ENCODE peak calls at places on chromosomes 16 and 17, in ten cellular contexts. I is head of caudate nucleus; H is NCI-H2029 treated with DMSO at 0.1 percent for 48 hours; J is Kasumi-1; Q is HT1080; B is activated CD8-positive, alpha-beta memory T cell treated with anti-CD3 and anti-CD28 coated beads for 1 hour; L is astrocyte of the cerebellum; U is OCI-LY7; K is KG1; F is glutamatergic neuron. N is an unnamed sample.

GRCh38 chr16:87117936-87118335 is 199.3 kb downstream of the C16orf95 start:
- DNase-seq in I (no peak), H (no peak), J (no peak), Q (no peak), B (no peak), L (no peak), U (no peak), K (no peak), F (no peak), N (no peak)

GRCh38 chr17:17836818-17837379 is at the start of gene SREBF1:
- DNase-seq in I (peak; percentile 76), H (no peak), J (no peak), Q (peak; percentile 38), B (no peak), L (no peak), U (peak; percentile 77), K (no peak), F (peak; percentile 77), N (no peak)

GRCh38 chr17:2053380-2054261 is 1.3 kb upstream of the HIC1 start:
- DNase-seq in I (peak; percentile 70), H (no peak), J (peak; percentile 34), Q (no peak), B (no peak), L (no peak), U (peak; percentile 77), K (no peak), F (peak; percentile 82), N (no peak)

GRCh38 chr16:75227361-75228142 is 8.8 kb downstream of the CTRB1 start:
- DNase-seq in I (no peak), H (no peak), J (no peak), Q (no peak), B (no peak), L (no peak), U (no peak), K (no peak), F (no peak), N (no peak)

GRCh38 chr17:47896672-47897490 is 845 bp downstream of the SP2 start:
- DNase-seq in I (no peak), H (peak; percentile 25), J (peak; percentile 74), Q (no peak), B (no peak), L (no peak), U (peak; percentile 6), K (no peak), F (no peak), N (no peak)

GRCh38 chr16:10916534-10916933 is 25.7 kb downstream of the DEXI start:
- DNase-seq in I (no peak), H (no peak), J (no peak), Q (no peak), B (no peak), L (no peak), U (no peak), K (no peak), F (no peak), N (no peak)

GRCh38 chr16:54375056-54375455 is 88.5 kb upstream of the IRX3 start:
- DNase-seq in I (no peak), H (no peak), J (no peak), Q (no peak), B (no peak), L (no peak), U (no peak), K (no peak), F (no peak), N (no peak)

GRCh38 chr17:80252871-80253270 is 7.8 kb upstream of the RNF213 start:
- DNase-seq in I (peak; percentile 42), H (no peak), J (peak; percentile 66), Q (no peak), B (peak; percentile 88), L (no peak), U (peak; percentile 84), K (peak; percentile 9), F (peak; percentile 72), N (no peak)

GRCh38 chr16:6663668-6664067 is 669.0 kb upstream of the RBFOX1 start:
- DNase-seq in I (no peak), H (no peak), J (no peak), Q (no peak), B (no peak), L (no peak), U (no peak), K (no peak), F (no peak), N (no peak)

GRCh38 chr16:13988038-13988437 is 68.1 kb downstream of the ERCC4 start:
- DNase-seq in I (no peak), H (no peak), J (no peak), Q (no peak), B (no peak), L (no peak), U (no peak), K (no peak), F (no peak), N (no peak)

GRCh38 chr17:10156579-10157488 is 41.6 kb downstream of the GAS7 start:
- DNase-seq in I (peak; percentile 50), H (no peak), J (peak; percentile 66), Q (no peak), B (no peak), L (no peak), U (no peak), K (peak; percentile 18), F (no peak), N (no peak)

GRCh38 chr17:1562178-1562643 is 381 bp downstream of the PITPNA start:
- DNase-seq in I (peak; percentile 35), H (no peak), J (no peak), Q (no peak), B (no peak), L (no peak), U (no peak), K (no peak), F (peak; percentile 67), N (no peak)

GRCh38 chr17:8470447-8471047 is 34.9 kb downstream of the NDEL1 start:
- DNase-seq in I (peak; percentile 58), H (peak; percentile 41), J (no peak), Q (no peak), B (no peak), L (no peak), U (no peak), K (no peak), F (no peak), N (no peak)

GRCh38 chr16:53792161-53792951 is 88.4 kb downstream of the FTO start:
- DNase-seq in I (no peak), H (no peak), J (no peak), Q (no peak), B (no peak), L (no peak), U (no peak), K (no peak), F (no peak), N (no peak)

GRCh38 chr17:35715416-35715815 is 16.0 kb upstream of the RASL10B start:
- DNase-seq in I (no peak), H (no peak), J (no peak), Q (no peak), B (no peak), L (no peak), U (no peak), K (no peak), F (no peak), N (no peak)

GRCh38 chr17:40352779-40353394 is 11.7 kb downstream of the GJD3 start:
- DNase-seq in I (no peak), H (no peak), J (peak; percentile 34), Q (no peak), B (no peak), L (no peak), U (no peak), K (no peak), F (no peak), N (no peak)

GRCh38 chr17:8758137-8758596 is at the start of gene SPDYE4:
- DNase-seq in I (no peak), H (no peak), J (no peak), Q (no peak), B (no peak), L (no peak), U (no peak), K (no peak), F (no peak), N (no peak)

GRCh38 chr16:11497329-11497805 is 89.4 kb downstream of the LITAF start:
- DNase-seq in I (peak; percentile 93), H (peak; percentile 36), J (no peak), Q (peak; percentile 90), B (no peak), L (no peak), U (no peak), K (peak; percentile 70), F (no peak), N (peak; percentile 75)

GRCh38 chr16:6804461-6804860 is 528.2 kb upstream of the RBFOX1 start:
- DNase-seq in I (no peak), H (no peak), J (no peak), Q (no peak), B (no peak), L (no peak), U (no peak), K (no peak), F (no peak), N (no peak)

GRCh38 chr16:46789499-46790414 is 41.2 kb downstream of the C16orf87 start:
- DNase-seq in I (peak; percentile 70), H (peak; percentile 28), J (peak; percentile 71), Q (peak; percentile 56), B (peak; percentile 28), L (peak; percentile 4), U (peak; percentile 89), K (no peak), F (peak; percentile 75), N (peak; percentile 2)

GRCh38 chr17:73192894-73193701 is at the start of gene COG1:
- DNase-seq in I (peak; percentile 77), H (peak; percentile 17), J (peak; percentile 71), Q (peak; percentile 18), B (peak; percentile 46), L (peak; percentile 55), U (peak; percentile 97), K (peak; percentile 82), F (peak; percentile 89), N (peak; percentile 38)